ENCODE peak calls at places on chromosomes 7 and 10, in eight cellular contexts. One of them, this sample, is unnamed.

GRCh38 chr10:103241262-103242011 is 4.2 kb upstream of the RPEL1 start:
- DNase-seq in testis: no peak
- DNase-seq in Peyer's patch: peak; percentile 87
- DNase-seq in heart right ventricle: no peak
- DNase-seq in A673: peak; percentile 34
- DNase-seq in GM23248: peak; percentile 68
- DNase-seq in colonic mucosa: peak; percentile 94
- DNase-seq in effector memory CD4-positive, alpha-beta T cell: no peak
- DNase-seq in this sample: peak; percentile 92

GRCh38 chr10:49207936-49208482 is 19.8 kb upstream of the TMEM273 start:
- DNase-seq in testis: no peak
- DNase-seq in colonic mucosa: no peak
- DNase-seq in heart right ventricle: no peak
- DNase-seq in Peyer's patch: peak; percentile 14
- DNase-seq in GM23248: no peak
- DNase-seq in A673: no peak
- DNase-seq in effector memory CD4-positive, alpha-beta T cell: no peak
- DNase-seq in this sample: no peak

GRCh38 chr7:135712182-135712782 is 15.7 kb downstream of the SLC13A4 start:
- DNase-seq in colonic mucosa: no peak
- DNase-seq in A673: peak; percentile 28
- DNase-seq in heart right ventricle: no peak
- DNase-seq in effector memory CD4-positive, alpha-beta T cell: no peak
- DNase-seq in testis: no peak
- DNase-seq in GM23248: no peak
- DNase-seq in Peyer's patch: no peak
- DNase-seq in this sample: no peak

GRCh38 chr10:32941357-32941756 is 16.7 kb downstream of the ITGB1 start:
- DNase-seq in GM23248: no peak
- DNase-seq in testis: no peak
- DNase-seq in effector memory CD4-positive, alpha-beta T cell: no peak
- DNase-seq in A673: no peak
- DNase-seq in colonic mucosa: no peak
- DNase-seq in Peyer's patch: no peak
- DNase-seq in heart right ventricle: no peak
- DNase-seq in this sample: no peak

GRCh38 chr10:113140612-113141011 is 190.6 kb downstream of the TCF7L2 start:
- DNase-seq in colonic mucosa: no peak
- DNase-seq in heart right ventricle: no peak
- DNase-seq in A673: no peak
- DNase-seq in effector memory CD4-positive, alpha-beta T cell: no peak
- DNase-seq in GM23248: no peak
- DNase-seq in Peyer's patch: no peak
- DNase-seq in testis: no peak
- DNase-seq in this sample: no peak

GRCh38 chr7:475951-476441 is 43.6 kb downstream of the PDGFA start:
- DNase-seq in heart right ventricle: no peak
- DNase-seq in colonic mucosa: no peak
- DNase-seq in effector memory CD4-positive, alpha-beta T cell: no peak
- DNase-seq in A673: no peak
- DNase-seq in testis: no peak
- DNase-seq in Peyer's patch: no peak
- DNase-seq in GM23248: no peak
- DNase-seq in this sample: no peak

GRCh38 chr10:3805791-3806381 is 20.9 kb upstream of the KLF6 start:
- DNase-seq in colonic mucosa: no peak
- DNase-seq in A673: peak; percentile 91
- DNase-seq in effector memory CD4-positive, alpha-beta T cell: peak; percentile 72
- DNase-seq in Peyer's patch: peak; percentile 84
- DNase-seq in GM23248: peak; percentile 93
- DNase-seq in testis: no peak
- DNase-seq in heart right ventricle: peak; percentile 74
- DNase-seq in this sample: peak; percentile 61

GRCh38 chr7:115638853-115639252 is 391.7 kb downstream of the TFEC start:
- DNase-seq in GM23248: no peak
- DNase-seq in Peyer's patch: no peak
- DNase-seq in heart right ventricle: no peak
- DNase-seq in colonic mucosa: no peak
- DNase-seq in A673: no peak
- DNase-seq in testis: no peak
- DNase-seq in effector memory CD4-positive, alpha-beta T cell: no peak
- DNase-seq in this sample: no peak

GRCh38 chr10:95626468-95626867 is 30.0 kb downstream of the ALDH18A1 start:
- DNase-seq in colonic mucosa: peak; percentile 34
- DNase-seq in heart right ventricle: no peak
- DNase-seq in Peyer's patch: no peak
- DNase-seq in GM23248: no peak
- DNase-seq in testis: no peak
- DNase-seq in effector memory CD4-positive, alpha-beta T cell: no peak
- DNase-seq in A673: no peak
- DNase-seq in this sample: no peak

GRCh38 chr10:10618139-10618538 is 399.5 kb upstream of the CELF2 start:
- DNase-seq in colonic mucosa: no peak
- DNase-seq in Peyer's patch: no peak
- DNase-seq in effector memory CD4-positive, alpha-beta T cell: no peak
- DNase-seq in testis: no peak
- DNase-seq in GM23248: no peak
- DNase-seq in heart right ventricle: no peak
- DNase-seq in A673: no peak
- DNase-seq in this sample: no peak

GRCh38 chr10:129579228-129579627 is 112.2 kb downstream of the MGMT start:
- DNase-seq in Peyer's patch: no peak
- DNase-seq in GM23248: no peak
- DNase-seq in testis: no peak
- DNase-seq in heart right ventricle: no peak
- DNase-seq in colonic mucosa: no peak
- DNase-seq in effector memory CD4-positive, alpha-beta T cell: no peak
- DNase-seq in A673: no peak
- DNase-seq in this sample: no peak

GRCh38 chr7:47536705-47537611 is 45.0 kb downstream of the TNS3 start:
- DNase-seq in heart right ventricle: peak; percentile 36
- DNase-seq in testis: peak; percentile 67
- DNase-seq in Peyer's patch: no peak
- DNase-seq in effector memory CD4-positive, alpha-beta T cell: no peak
- DNase-seq in GM23248: peak; percentile 87
- DNase-seq in A673: no peak
- DNase-seq in colonic mucosa: peak; percentile 58
- DNase-seq in this sample: peak; percentile 59

GRCh38 chr10:28883741-28884443 is 206.6 kb downstream of the BAMBI start:
- DNase-seq in Peyer's patch: no peak
- DNase-seq in heart right ventricle: no peak
- DNase-seq in testis: no peak
- DNase-seq in GM23248: no peak
- DNase-seq in A673: no peak
- DNase-seq in colonic mucosa: no peak
- DNase-seq in effector memory CD4-positive, alpha-beta T cell: no peak
- DNase-seq in this sample: no peak

GRCh38 chr7:146004805-146005204 is 111.8 kb upstream of the CNTNAP2 start:
- DNase-seq in A673: no peak
- DNase-seq in Peyer's patch: no peak
- DNase-seq in heart right ventricle: no peak
- DNase-seq in colonic mucosa: no peak
- DNase-seq in testis: no peak
- DNase-seq in GM23248: no peak
- DNase-seq in effector memory CD4-positive, alpha-beta T cell: no peak
- DNase-seq in this sample: no peak

GRCh38 chr7:146002431-146003078 is 114.0 kb upstream of the CNTNAP2 start:
- DNase-seq in Peyer's patch: no peak
- DNase-seq in testis: no peak
- DNase-seq in effector memory CD4-positive, alpha-beta T cell: no peak
- DNase-seq in colonic mucosa: no peak
- DNase-seq in heart right ventricle: no peak
- DNase-seq in GM23248: no peak
- DNase-seq in A673: no peak
- DNase-seq in this sample: no peak

DNA sequence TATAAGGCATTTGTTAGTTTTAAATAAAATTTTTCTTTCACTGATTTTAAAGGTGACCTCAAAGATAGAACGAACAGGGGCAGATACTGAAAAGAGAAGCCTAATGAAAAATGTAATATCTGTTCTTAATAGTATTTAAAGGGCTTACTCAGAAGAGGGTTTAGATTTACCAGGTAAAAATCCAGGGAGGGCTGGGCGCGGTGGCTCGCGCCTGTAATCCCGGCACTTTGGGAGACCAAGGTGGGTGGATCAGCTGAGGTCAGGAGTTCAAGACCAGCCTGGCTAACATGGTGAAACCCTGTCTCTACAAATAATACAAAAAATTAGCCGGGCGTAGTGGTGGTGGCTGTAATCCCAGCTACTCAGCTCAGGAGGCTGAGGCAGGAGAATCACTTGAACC is 108.3 kb upstream of the CNTNAP2 start:
- DNase-seq in GM23248: no peak
- DNase-seq in heart right ventricle: no peak
- DNase-seq in colonic mucosa: no peak
- DNase-seq in A673: no peak
- DNase-seq in Peyer's patch: no peak
- DNase-seq in testis: no peak
- DNase-seq in effector memory CD4-positive, alpha-beta T cell: no peak
- DNase-seq in this sample: no peak
- H3K4me1 ChIP-seq in GM23248: no peaks in the 10 kb centered on the region
- H3K4me1 ChIP-seq in heart right ventricle: no peaks in the 10 kb centered on the region
- H3K4me1 ChIP-seq in colonic mucosa: no peaks in the 10 kb centered on the region
- H3K4me1 ChIP-seq in A673: no peaks in the 10 kb centered on the region
- H3K4me1 ChIP-seq in Peyer's patch: no peaks in the 10 kb centered on the region
- H3K4me1 ChIP-seq in testis: no peaks in the 10 kb centered on the region
- H3K4me1 ChIP-seq in effector memory CD4-positive, alpha-beta T cell: no peaks in the 10 kb centered on the region
- H3K4me1 ChIP-seq in this sample: no peaks in the 10 kb centered on the region

GRCh38 chr10:124129471-124129870 is 36.1 kb upstream of the CHST15 start:
- DNase-seq in GM23248: no peak
- DNase-seq in colonic mucosa: no peak
- DNase-seq in A673: no peak
- DNase-seq in heart right ventricle: no peak
- DNase-seq in testis: no peak
- DNase-seq in effector memory CD4-positive, alpha-beta T cell: no peak
- DNase-seq in Peyer's patch: no peak
- DNase-seq in this sample: no peak

GRCh38 chr10:124131176-124131575 is 37.8 kb upstream of the CHST15 start:
- DNase-seq in effector memory CD4-positive, alpha-beta T cell: no peak
- DNase-seq in A673: no peak
- DNase-seq in colonic mucosa: no peak
- DNase-seq in testis: no peak
- DNase-seq in heart right ventricle: no peak
- DNase-seq in Peyer's patch: no peak
- DNase-seq in GM23248: no peak
- DNase-seq in this sample: no peak

GRCh38 chr10:124134251-124134650 is 40.9 kb upstream of the CHST15 start:
- DNase-seq in effector memory CD4-positive, alpha-beta T cell: no peak
- DNase-seq in Peyer's patch: no peak
- DNase-seq in heart right ventricle: no peak
- DNase-seq in A673: no peak
- DNase-seq in colonic mucosa: no peak
- DNase-seq in GM23248: no peak
- DNase-seq in testis: no peak
- DNase-seq in this sample: no peak

GRCh38 chr10:124130198-124130597 is 36.8 kb upstream of the CHST15 start:
- DNase-seq in colonic mucosa: no peak
- DNase-seq in testis: no peak
- DNase-seq in heart right ventricle: no peak
- DNase-seq in Peyer's patch: no peak
- DNase-seq in A673: no peak
- DNase-seq in GM23248: no peak
- DNase-seq in effector memory CD4-positive, alpha-beta T cell: no peak
- DNase-seq in this sample: no peak

DNA sequence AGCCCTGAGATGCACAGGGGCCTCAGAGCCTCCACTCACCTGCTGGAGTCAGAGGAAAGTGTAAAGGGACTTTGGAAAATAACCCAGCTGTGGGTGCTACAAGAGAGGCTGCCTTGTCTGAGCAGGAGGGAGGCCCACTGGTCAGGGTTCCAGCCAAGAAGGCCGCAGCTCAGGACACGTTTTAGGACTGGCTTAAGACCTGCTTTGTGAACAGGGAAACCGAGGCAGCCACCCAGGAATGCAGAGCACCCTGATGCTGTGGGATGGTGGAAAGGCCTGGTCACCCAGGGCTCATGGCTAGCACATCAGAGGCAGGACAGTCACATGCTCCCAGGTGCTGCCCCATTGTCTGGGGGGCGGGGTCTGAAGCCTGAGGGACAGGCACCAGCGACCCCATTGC is 38.9 kb upstream of the CHST15 start:
- DNase-seq in colonic mucosa: no peak
- DNase-seq in Peyer's patch: no peak
- DNase-seq in testis: no peak
- DNase-seq in heart right ventricle: no peak
- DNase-seq in GM23248: no peak
- DNase-seq in effector memory CD4-positive, alpha-beta T cell: no peak
- DNase-seq in A673: no peak
- DNase-seq in this sample: no peak
- H3K27ac ChIP-seq in colonic mucosa: no peak overlapping the region
- H3K27ac ChIP-seq in Peyer's patch: no peak overlapping the region
- H3K27ac ChIP-seq in testis: no peak overlapping the region
- H3K27ac ChIP-seq in heart right ventricle: no peak overlapping the region
- H3K27ac ChIP-seq in GM23248: no peak overlapping the region
- H3K27ac ChIP-seq in effector memory CD4-positive, alpha-beta T cell: no peak overlapping the region
- H3K27ac ChIP-seq in A673: no peak overlapping the region
- H3K27ac ChIP-seq in this sample: no peak overlapping the region

DNA sequence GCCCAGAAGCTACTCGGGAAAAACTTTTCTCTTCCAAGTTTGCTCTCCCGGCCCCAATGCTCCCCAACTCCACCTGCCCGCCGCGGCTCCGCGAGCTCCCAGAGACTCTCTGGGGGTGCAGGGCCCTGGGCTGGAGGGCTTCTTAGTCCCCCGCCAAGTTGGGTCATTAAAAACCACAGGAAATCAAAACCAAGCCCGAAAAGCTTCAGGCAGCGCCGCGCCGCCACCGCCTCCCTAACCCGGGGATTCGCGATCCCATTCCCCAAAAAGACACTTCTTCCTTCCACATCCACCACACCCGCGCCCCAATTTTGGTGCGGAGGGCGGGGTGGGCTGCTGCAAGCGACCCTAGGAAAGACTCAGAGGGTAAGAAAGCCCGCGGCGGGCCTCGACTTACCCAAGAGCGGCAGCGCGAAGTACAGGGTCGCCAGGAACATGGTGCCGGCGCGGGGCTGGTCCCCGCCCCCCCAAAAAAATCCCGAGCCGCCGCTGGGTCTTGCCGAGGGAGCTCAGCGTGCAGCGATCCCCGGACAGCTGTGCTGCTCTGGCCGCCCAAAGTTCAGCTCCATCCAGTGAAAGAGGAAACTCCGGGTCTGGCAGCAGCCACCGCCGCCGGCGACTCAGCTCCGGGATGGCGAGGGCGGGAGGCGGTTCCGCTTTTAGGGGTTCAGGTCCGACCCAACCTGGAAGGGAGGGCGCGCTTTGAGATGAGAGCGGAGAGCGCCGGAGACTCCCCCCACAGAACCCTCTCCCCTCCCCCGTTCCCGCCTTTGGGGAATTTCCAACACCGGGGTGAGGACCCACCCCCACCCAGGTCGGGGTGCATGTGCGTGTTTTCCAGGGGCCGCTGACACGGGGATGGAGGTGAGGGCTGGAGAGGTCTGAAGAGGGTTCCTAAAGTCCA is 1.2 kb downstream of the GFRA1 start:
- DNase-seq in A673: no peak
- DNase-seq in effector memory CD4-positive, alpha-beta T cell: no peak
- DNase-seq in GM23248: peak; percentile 64
- DNase-seq in testis: peak; percentile 37
- DNase-seq in colonic mucosa: no peak
- DNase-seq in Peyer's patch: no peak
- DNase-seq in heart right ventricle: peak; percentile 14
- DNase-seq in this sample: no peak
- H3K4me3 ChIP-seq in A673: no peak overlapping the region
- H3K4me3 ChIP-seq in effector memory CD4-positive, alpha-beta T cell: no peak overlapping the region
- H3K4me3 ChIP-seq in GM23248: peak overlapping the region; percentile 76
- H3K4me3 ChIP-seq in testis: peak overlapping the region; percentile 34
- H3K4me3 ChIP-seq in colonic mucosa: peak overlapping the region; percentile 28
- H3K4me3 ChIP-seq in Peyer's patch: peak overlapping the region; percentile 28
- H3K4me3 ChIP-seq in heart right ventricle: peak overlapping the region; percentile 51
- H3K4me3 ChIP-seq in this sample: peak overlapping the region; percentile 46

GRCh38 chr7:128025380-128025779 is 5.9 kb downstream of the LRRC4 start:
- DNase-seq in A673: no peak
- DNase-seq in Peyer's patch: no peak
- DNase-seq in colonic mucosa: no peak
- DNase-seq in effector memory CD4-positive, alpha-beta T cell: no peak
- DNase-seq in GM23248: peak; percentile 47
- DNase-seq in testis: no peak
- DNase-seq in heart right ventricle: no peak
- DNase-seq in this sample: no peak
- H3K4me1 ChIP-seq in A673: peaks cover 66% of the 10 kb centered on the region
- H3K4me1 ChIP-seq in Peyer's patch: peaks cover 1% of the 10 kb centered on the region
- H3K4me1 ChIP-seq in colonic mucosa: no peaks in the 10 kb centered on the region
- H3K4me1 ChIP-seq in effector memory CD4-positive, alpha-beta T cell: peaks cover 7% of the 10 kb centered on the region
- H3K4me1 ChIP-seq in GM23248: peaks cover 25% of the 10 kb centered on the region
- H3K4me1 ChIP-seq in testis: peaks cover 7% of the 10 kb centered on the region
- H3K4me1 ChIP-seq in heart right ventricle: peaks cover 55% of the 10 kb centered on the region
- H3K4me1 ChIP-seq in this sample: peaks cover 4% of the 10 kb centered on the region

This sample was measured in transverse colon.